ENCODE peak calls at places on chromosomes 11 and 22, in ten cellular contexts. C is neural progenitor cell, E is uterus, X is colonic mucosa, Q is AG10803, R is heart right ventricle, N is transverse colon, O is iPS DF 6.9, Z is aorta, Y is adipocyte. G is an unnamed sample.

GRCh38 chr11:1146311-1146864 is 11.4 kb upstream of the MUC5AC start:
- DNase-seq in C (no peak), E (no peak), X (no peak), Q (no peak), R (no peak), N (peak), O (no peak), Z (peak), Y (no peak), G (no peak)

GRCh38 chr11:61922539-61922938 is 5.2 kb upstream of the RAB3IL1 start:
- DNase-seq in C (no peak), E (peak), X (peak), Q (peak), R (peak), N (peak), O (no peak), Z (peak), Y (peak), G (peak)

GRCh38 chr22:44577391-44578114 is 79.5 kb upstream of the RTL6 start:
- DNase-seq in C (no peak), E (no peak), X (no peak), Q (no peak), R (no peak), N (no peak), O (no peak), Z (peak), Y (no peak), G (no peak)

GRCh38 chr22:38564669-38565068 is 5.3 kb downstream of the DMC1 start:
- DNase-seq in C (no peak), E (no peak), X (no peak), Q (peak), R (no peak), N (no peak), O (no peak), Z (no peak), Y (peak), G (no peak)

GRCh38 chr11:125091247-125091876 is 20.1 kb downstream of the TMEM218 start:
- DNase-seq in C (peak), E (no peak), X (peak), Q (peak), R (no peak), N (no peak), O (peak), Z (no peak), Y (peak), G (no peak)

GRCh38 chr11:74783241-74783871 is 34.7 kb downstream of the RNF169 start:
- DNase-seq in C (no peak), E (no peak), X (no peak), Q (peak), R (no peak), N (no peak), O (no peak), Z (no peak), Y (peak), G (no peak)

GRCh38 chr22:23539135-23539838 is 40.8 kb downstream of the IGLL1 start:
- DNase-seq in C (peak), E (peak), X (peak), Q (peak), R (peak), N (peak), O (no peak), Z (peak), Y (peak), G (peak)

GRCh38 chr22:37222440-37222971 is 10.2 kb upstream of the SSTR3 start:
- DNase-seq in C (no peak), E (no peak), X (no peak), Q (no peak), R (no peak), N (peak), O (no peak), Z (peak), Y (no peak), G (no peak)

GRCh38 chr11:68273056-68273738 is 1.4 kb upstream of the C11orf24 start:
- DNase-seq in C (no peak), E (no peak), X (no peak), Q (no peak), R (no peak), N (no peak), O (no peak), Z (no peak), Y (no peak), G (no peak)

GRCh38 chr11:19433367-19433766 is 192.6 kb upstream of the E2F8 start:
- DNase-seq in C (peak), E (no peak), X (no peak), Q (no peak), R (no peak), N (no peak), O (no peak), Z (no peak), Y (no peak), G (no peak)

GRCh38 chr11:28243596-28243995 is 135.4 kb downstream of the METTL15 start:
- DNase-seq in C (no peak), E (no peak), X (no peak), Q (peak), R (no peak), N (no peak), O (no peak), Z (no peak), Y (peak), G (no peak)

GRCh38 chr11:61037694-61038093 is 64.6 kb upstream of the CD5 start:
- DNase-seq in C (no peak), E (no peak), X (no peak), Q (no peak), R (no peak), N (no peak), O (no peak), Z (no peak), Y (peak), G (peak)

GRCh38 chr22:48621085-48621484 is 1206.6 kb downstream of the BRD1 start:
- DNase-seq in C (no peak), E (no peak), X (no peak), Q (no peak), R (no peak), N (no peak), O (no peak), Z (no peak), Y (no peak), G (no peak)

GRCh38 chr11:123249354-123249753 is 54.3 kb upstream of the CLMP start:
- DNase-seq in C (no peak), E (no peak), X (no peak), Q (peak), R (no peak), N (no peak), O (no peak), Z (no peak), Y (no peak), G (peak)

GRCh38 chr11:61669417-61669816 is 10.8 kb upstream of the DAGLA start:
- DNase-seq in C (no peak), E (no peak), X (no peak), Q (no peak), R (no peak), N (no peak), O (no peak), Z (no peak), Y (no peak), G (no peak)

GRCh38 chr22:22929381-22930221 is 42.0 kb downstream of the IGLL5 start:
- DNase-seq in C (no peak), E (no peak), X (no peak), Q (no peak), R (no peak), N (no peak), O (no peak), Z (no peak), Y (no peak), G (no peak)

GRCh38 chr22:48945621-48946458 is 881.8 kb downstream of the BRD1 start:
- DNase-seq in C (no peak), E (no peak), X (peak), Q (no peak), R (no peak), N (peak), O (no peak), Z (peak), Y (no peak), G (no peak)

GRCh38 chr11:8271106-8271886 is 7.6 kb upstream of the LMO1 start:
- DNase-seq in C (no peak), E (no peak), X (no peak), Q (no peak), R (no peak), N (no peak), O (no peak), Z (peak), Y (no peak), G (no peak)

GRCh38 chr11:66160709-66161108 is 90.6 kb downstream of the PACS1 start:
- DNase-seq in C (no peak), E (no peak), X (no peak), Q (no peak), R (no peak), N (no peak), O (no peak), Z (no peak), Y (no peak), G (no peak)

GRCh38 chr11:92035488-92035887 is 189.1 kb upstream of the FAT3 start:
- DNase-seq in C (no peak), E (no peak), X (no peak), Q (no peak), R (no peak), N (no peak), O (no peak), Z (no peak), Y (no peak), G (no peak)

GRCh38 chr22:39148024-39148726 is 4.3 kb downstream of the CBX7 start:
- DNase-seq in C (no peak), E (no peak), X (no peak), Q (no peak), R (no peak), N (no peak), O (no peak), Z (peak), Y (no peak), G (no peak)

GRCh38 chr11:26960265-26960664 is 33.6 kb upstream of the FIBIN start:
- DNase-seq in C (no peak), E (no peak), X (no peak), Q (no peak), R (no peak), N (no peak), O (no peak), Z (no peak), Y (no peak), G (no peak)

DNA sequence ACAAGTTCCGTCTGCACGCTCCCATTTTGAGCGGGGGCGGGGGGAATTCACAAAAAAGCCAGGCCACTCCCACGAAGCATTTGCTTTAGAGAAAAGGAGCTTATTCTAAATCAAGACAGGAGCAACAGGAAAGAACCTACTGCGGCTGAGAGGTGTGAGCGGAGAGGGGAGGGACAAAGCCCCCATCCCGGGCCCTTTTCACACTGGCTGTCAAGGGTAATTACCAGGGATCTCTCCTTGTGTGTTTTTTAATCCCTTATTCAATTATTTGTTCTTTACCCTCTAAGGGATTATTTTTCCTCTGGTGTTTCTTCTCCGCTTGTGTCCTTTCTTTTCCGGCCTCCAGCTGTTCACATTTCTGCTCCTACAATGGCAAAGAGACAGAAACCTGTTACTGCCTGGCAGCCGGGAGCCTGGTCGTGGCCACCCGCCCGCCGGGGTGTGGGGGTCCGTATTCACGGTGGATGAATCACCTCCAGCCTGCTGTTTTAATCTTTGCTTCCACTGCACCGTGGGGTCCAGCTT is 61.5 kb upstream of the FADD start:
- DNase-seq in C (peak), E (peak), X (no peak), Q (no peak), R (no peak), N (no peak), O (no peak), Z (no peak), Y (no peak), G (no peak)
- H3K4me3 ChIP-seq in C (peak), E (peak), X (no peak), Q (no peak), R (no peak), N (no peak), O (no peak), Z (no peak), Y (peak), G (no peak)

GRCh38 chr11:2775626-2776350 is 76.0 kb upstream of the KCNQ1OT1 start:
- DNase-seq in C (no peak), E (no peak), X (peak), Q (no peak), R (no peak), N (no peak), O (no peak), Z (peak), Y (no peak), G (no peak)

GRCh38 chr11:2775083-2775625 is 75.4 kb upstream of the KCNQ1OT1 start:
- DNase-seq in C (no peak), E (no peak), X (peak), Q (no peak), R (no peak), N (no peak), O (no peak), Z (peak), Y (no peak), G (no peak)

GRCh38 chr11:2777396-2777795 is 77.6 kb upstream of the KCNQ1OT1 start:
- DNase-seq in C (no peak), E (no peak), X (peak), Q (peak), R (no peak), N (no peak), O (no peak), Z (peak), Y (peak), G (no peak)

GRCh38 chr11:2777871-2778629 is 78.3 kb upstream of the KCNQ1OT1 start:
- DNase-seq in C (no peak), E (peak), X (peak), Q (no peak), R (no peak), N (no peak), O (no peak), Z (peak), Y (no peak), G (no peak)

GRCh38 chr11:2776351-2777061 is 76.7 kb upstream of the KCNQ1OT1 start:
- DNase-seq in C (no peak), E (peak), X (peak), Q (no peak), R (no peak), N (no peak), O (no peak), Z (peak), Y (no peak), G (no peak)
- H3K4me3 ChIP-seq in C (no peak), E (no peak), X (no peak), Q (no peak), R (no peak), N (no peak), O (no peak), Z (no peak), Y (no peak), G (no peak)

GRCh38 chr11:56716379-56716854 is 17.5 kb downstream of the OR9G1 start:
- DNase-seq in C (no peak), E (no peak), X (no peak), Q (no peak), R (no peak), N (peak), O (no peak), Z (no peak), Y (no peak), G (no peak)
- H3K4me3 ChIP-seq in C (no peak), E (no peak), X (no peak), Q (no peak), R (no peak), N (no peak), O (no peak), Z (no peak), Y (no peak), G (no peak)

GRCh38 chr11:111298466-111299110 is at the start of gene POU2AF3:
- DNase-seq in C (no peak), E (no peak), X (no peak), Q (no peak), R (peak), N (no peak), O (no peak), Z (peak), Y (no peak), G (no peak)
- H3K4me3 ChIP-seq in C (peak), E (peak), X (peak), Q (peak), R (peak), N (peak), O (peak), Z (peak), Y (peak), G (peak)

DNA sequence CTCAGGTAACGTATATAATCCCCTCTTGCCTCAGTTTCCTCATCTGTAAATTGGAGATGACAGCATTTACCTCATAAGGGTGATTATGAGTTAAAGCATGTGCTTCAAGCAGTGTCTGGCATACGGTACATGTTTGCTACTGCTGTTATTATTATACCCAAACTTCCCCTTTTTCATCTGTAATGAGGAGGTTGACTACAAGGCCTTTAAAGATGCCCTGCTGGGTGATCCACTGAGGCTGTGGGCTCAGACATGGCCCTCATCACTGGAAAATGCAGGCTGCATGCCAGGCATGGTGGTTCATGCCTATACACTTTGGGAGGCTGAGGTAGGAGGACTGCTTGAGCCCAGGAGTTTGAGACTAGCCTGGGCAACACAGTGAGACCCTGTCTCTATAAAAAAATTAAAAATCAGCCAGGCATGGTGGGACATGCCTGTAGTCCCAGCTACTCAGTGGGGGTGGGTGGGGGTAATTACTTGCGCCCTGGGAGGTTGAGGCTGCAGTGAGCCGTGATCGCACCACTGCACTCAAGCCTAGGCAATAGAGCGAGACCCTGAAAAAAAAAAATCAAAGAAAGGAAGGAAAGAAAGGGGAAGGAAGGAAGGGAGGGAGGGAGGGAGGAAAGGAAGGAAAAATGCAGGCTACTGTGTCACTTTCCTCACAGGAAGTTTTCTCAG is 4.3 kb downstream of the PIK3IP1 start:
- DNase-seq in C (no peak), E (no peak), X (no peak), Q (no peak), R (no peak), N (no peak), O (no peak), Z (no peak), Y (no peak), G (no peak)
- H3K4me3 ChIP-seq in C (no peak), E (no peak), X (no peak), Q (no peak), R (no peak), N (no peak), O (no peak), Z (no peak), Y (no peak), G (no peak)

DNA sequence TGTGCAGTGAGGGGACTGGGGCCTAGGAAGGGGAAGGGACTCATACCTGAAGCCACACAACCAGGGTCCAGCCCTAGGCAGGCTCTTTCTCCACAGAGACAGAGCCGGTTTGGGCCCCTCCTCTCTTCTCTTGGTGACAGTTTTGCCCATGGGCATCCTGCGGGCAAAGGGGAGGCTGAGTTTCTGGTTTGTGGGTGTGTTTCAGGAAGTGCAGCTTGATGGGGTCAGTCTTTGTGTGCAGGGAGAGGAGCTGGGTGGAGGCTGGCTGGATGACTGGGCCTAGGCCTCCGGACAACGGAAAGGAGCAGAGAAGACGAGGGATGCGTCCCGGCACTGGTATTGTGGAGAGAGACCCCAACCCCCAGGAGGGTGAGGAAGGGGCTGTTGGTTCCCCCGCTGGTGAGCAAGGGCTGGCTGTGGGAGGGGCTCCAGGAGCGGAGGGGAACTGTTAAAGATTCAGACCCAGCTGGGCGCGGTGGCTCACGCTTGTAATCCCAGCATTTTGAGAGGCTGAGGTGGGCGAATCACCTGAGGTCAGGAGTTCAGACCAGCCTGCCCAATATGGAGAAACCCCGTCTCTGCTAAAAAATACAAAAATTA is 23.4 kb upstream of the CELSR1 start:
- DNase-seq in C (no peak), E (no peak), X (no peak), Q (no peak), R (no peak), N (no peak), O (no peak), Z (peak), Y (no peak), G (no peak)
- H3K4me3 ChIP-seq in C (no peak), E (no peak), X (no peak), Q (no peak), R (no peak), N (no peak), O (no peak), Z (no peak), Y (no peak), G (no peak)

GRCh38 chr11:2481253-2481652 is 36.4 kb downstream of the KCNQ1 start:
- DNase-seq in C (no peak), E (no peak), X (no peak), Q (no peak), R (no peak), N (no peak), O (no peak), Z (no peak), Y (no peak), G (no peak)
- H3K4me3 ChIP-seq in C (no peak), E (no peak), X (no peak), Q (no peak), R (no peak), N (no peak), O (no peak), Z (no peak), Y (no peak), G (no peak)